ENCODE peak calls at places on chromosomes 1 and 21, in seven cellular contexts. U is right atrium auricular region, C is mucosa of descending colon, N is thoracic aorta, M is fibroblast of pulmonary artery, B is SK-N-SH, S is IMR-90. F is an unnamed sample.

GRCh38 chr21:44492572-44493385 is 37.5 kb downstream of the LRRC3 start:
- DNase-seq in N (no peak), M (no peak), S (no peak), B (no peak), U (no peak), C (no peak), F (no peak)

GRCh38 chr1:64743954-64744491 is 852 bp upstream of the RAVER2 start:
- DNase-seq in C (no peak), N (no peak), M (no peak), B (no peak), S (no peak), U (no peak), F (no peak)

GRCh38 chr1:14944471-14944981 is 209.0 kb upstream of the TMEM51 start:
- DNase-seq in B (no peak), M (no peak), N (no peak), S (no peak), U (no peak), C (no peak), F (no peak)

GRCh38 chr1:110601332-110601731 is 4.8 kb downstream of the KCNA2 start:
- DNase-seq in S (no peak), C (no peak), N (no peak), U (no peak), B (no peak), M (no peak), F (no peak)

GRCh38 chr1:174800221-174800791 is 199.4 kb upstream of the CACYBP start:
- DNase-seq in C (peak; percentile 29), B (peak; percentile 43), U (no peak), S (peak; percentile 3), M (peak; percentile 8), N (no peak), F (no peak)

GRCh38 chr1:207217778-207218511 is 103.5 kb upstream of the CD55 start:
- DNase-seq in S (no peak), M (no peak), U (no peak), N (no peak), C (no peak), B (no peak), F (no peak)

GRCh38 chr1:41838266-41838665 is 80.5 kb downstream of the HIVEP3 start:
- DNase-seq in B (no peak), N (no peak), S (no peak), M (no peak), U (no peak), C (no peak), F (no peak)

GRCh38 chr21:45607021-45607921 is 36.3 kb upstream of the PCBP3 start:
- DNase-seq in M (peak; percentile 58), U (no peak), C (no peak), B (peak; percentile 63), S (peak; percentile 24), N (no peak), F (no peak)

GRCh38 chr1:152502496-152503180 is 8.0 kb upstream of the LCE5A start:
- DNase-seq in C (no peak), N (no peak), M (peak; percentile 16), B (no peak), U (no peak), S (no peak), F (no peak)

GRCh38 chr1:1455366-1455884 is 5.9 kb downstream of the ATAD3C start:
- DNase-seq in U (no peak), C (no peak), N (no peak), B (no peak), M (no peak), S (no peak), F (no peak)

GRCh38 chr1:89996415-89997110 is 1.7 kb downstream of the ZNF326 start:
- DNase-seq in B (no peak), C (peak; percentile 38), S (no peak), U (no peak), N (no peak), M (no peak), F (no peak)

GRCh38 chr1:34874581-34874980 is 15.0 kb upstream of the SMIM12 start:
- DNase-seq in C (no peak), N (no peak), B (no peak), S (no peak), M (no peak), U (no peak), F (no peak)

GRCh38 chr21:46004168-46004861 is 22.7 kb downstream of the COL6A1 start:
- DNase-seq in U (peak; percentile 55), M (no peak), C (no peak), S (no peak), N (no peak), B (no peak), F (peak; percentile 15)

GRCh38 chr21:15520811-15521643 is 208.8 kb upstream of the USP25 start:
- DNase-seq in S (peak; percentile 0), M (no peak), N (no peak), B (peak; percentile 8), C (no peak), U (no peak), F (no peak)

DNA sequence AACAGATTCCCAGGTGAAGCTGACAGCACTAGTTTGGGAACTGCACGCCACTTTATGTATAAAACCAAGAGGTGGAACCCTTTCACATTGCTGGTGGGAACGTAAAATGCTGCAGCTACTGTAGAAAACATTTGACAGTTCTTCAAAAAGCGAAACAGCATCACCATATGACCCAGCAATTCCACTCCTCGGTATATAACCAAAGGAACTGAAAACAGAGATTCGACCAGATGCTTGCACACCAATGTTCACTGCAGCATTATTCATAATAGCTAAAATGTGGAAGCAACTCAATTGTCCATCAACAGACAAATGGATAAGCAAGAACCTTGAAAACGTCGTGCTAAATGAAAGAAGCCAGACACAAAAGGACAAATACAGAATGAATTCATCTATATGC is 17.5 kb downstream of the RSPH1 start:
- DNase-seq in M (no peak), U (no peak), N (no peak), B (no peak), S (no peak), C (no peak), F (no peak)
- H3K4me3 ChIP-seq in M (no peak overlapping the region), U (no peak overlapping the region), N (no peak overlapping the region), B (no peak overlapping the region), S (no peak overlapping the region), C (no peak overlapping the region), F (no peak overlapping the region)

GRCh38 chr21:24781146-24781545 is 826.1 kb downstream of the MRPL39 start:
- DNase-seq in S (no peak), C (no peak), N (no peak), M (no peak), B (no peak), U (no peak), F (no peak)
- TF ChIP-seq CTCF in S (no peak), C (no peak), N (no peak), M (no peak), B (no peak), U (no peak), F (no peak)

DNA sequence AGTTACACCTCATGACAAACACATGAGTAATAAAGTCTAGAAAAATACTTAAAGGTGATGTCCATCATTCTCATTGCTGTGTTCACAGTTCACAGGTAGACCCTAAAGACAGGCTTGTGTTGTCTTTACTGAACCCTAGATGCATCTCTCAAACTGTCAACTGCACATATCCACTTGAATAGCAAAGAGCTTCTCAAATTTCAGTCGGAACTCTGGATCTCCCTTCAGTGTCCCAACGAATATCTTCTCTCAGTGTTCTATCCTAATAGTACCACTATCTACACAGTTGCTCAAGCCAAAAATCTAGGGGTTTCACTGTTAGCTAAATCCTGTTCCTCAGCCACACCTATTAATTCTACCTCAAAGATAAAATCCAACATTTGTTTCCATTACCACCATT is 50.6 kb upstream of the BOLA1 start:
- DNase-seq in S (no peak), M (no peak), N (no peak), C (no peak), B (no peak), U (no peak), F (no peak)
- H3K4me3 ChIP-seq in S (peak overlapping the region; percentile 97), M (peak overlapping the region; percentile 75), N (peak overlapping the region; percentile 71), C (no peak overlapping the region), B (peak overlapping the region; percentile 69), U (no peak overlapping the region), F (peak overlapping the region; percentile 48)

DNA sequence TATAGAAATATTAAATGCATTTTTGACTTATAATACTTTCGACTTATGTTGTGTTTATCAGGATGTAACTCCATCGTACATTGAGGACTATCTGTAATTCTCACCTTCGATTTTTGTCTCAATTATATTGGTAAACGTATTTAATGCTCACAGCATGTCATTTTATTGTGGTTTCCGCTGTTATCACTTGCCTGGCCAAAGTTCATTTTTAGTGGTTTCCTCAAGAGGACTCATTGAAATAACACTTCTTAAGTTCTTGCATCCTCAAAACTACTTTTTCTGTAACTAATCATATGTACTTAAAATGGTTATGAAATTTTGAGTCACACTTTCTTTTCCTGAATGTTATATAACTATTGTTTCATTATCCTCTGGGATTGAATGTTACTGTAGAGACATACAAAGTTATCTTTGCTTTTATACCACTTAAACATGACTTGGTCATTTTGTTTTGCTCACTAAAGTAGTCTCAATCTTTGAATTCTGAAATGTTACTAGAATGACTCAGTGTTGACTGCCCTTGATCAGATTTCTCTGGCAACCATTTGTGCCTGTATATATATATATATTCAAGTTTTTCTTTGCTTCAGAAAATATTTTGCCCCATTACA is 289.6 kb upstream of the PROX1 start:
- DNase-seq in U (no peak), N (no peak), B (no peak), M (no peak), C (no peak), S (no peak), F (no peak)
- TF ChIP-seq CTCF in U (no peak), N (no peak), B (no peak), M (no peak), C (no peak), S (no peak), F (no peak)

DNA sequence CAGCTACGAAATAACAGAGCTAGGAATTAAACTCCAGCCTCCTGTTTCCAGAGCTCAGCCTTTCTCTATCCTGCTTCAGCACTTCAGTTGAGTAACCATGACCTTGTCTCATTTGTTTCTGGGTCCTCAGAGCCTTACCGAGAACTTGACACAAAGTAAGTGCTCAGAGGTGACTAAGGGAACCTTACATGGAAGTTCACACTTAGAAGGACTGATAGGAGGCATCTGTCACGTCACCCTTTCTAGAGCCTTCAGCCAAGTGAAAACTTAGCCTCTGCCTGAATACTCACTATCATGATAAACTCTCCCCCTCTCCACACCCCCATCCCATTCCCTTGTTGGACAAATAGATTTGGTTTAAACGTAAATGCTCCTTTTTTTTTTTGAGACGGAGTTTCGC is 9.8 kb upstream of the LUZP1 start:
- DNase-seq in N (no peak), S (no peak), B (no peak), C (no peak), M (peak; percentile 32), U (no peak), F (no peak)
- H3K4me3 ChIP-seq in N (peak overlapping the region; percentile 72), S (no peak overlapping the region), B (peak overlapping the region; percentile 66), C (no peak overlapping the region), M (no peak overlapping the region), U (peak overlapping the region; percentile 51), F (peak overlapping the region; percentile 61)

DNA sequence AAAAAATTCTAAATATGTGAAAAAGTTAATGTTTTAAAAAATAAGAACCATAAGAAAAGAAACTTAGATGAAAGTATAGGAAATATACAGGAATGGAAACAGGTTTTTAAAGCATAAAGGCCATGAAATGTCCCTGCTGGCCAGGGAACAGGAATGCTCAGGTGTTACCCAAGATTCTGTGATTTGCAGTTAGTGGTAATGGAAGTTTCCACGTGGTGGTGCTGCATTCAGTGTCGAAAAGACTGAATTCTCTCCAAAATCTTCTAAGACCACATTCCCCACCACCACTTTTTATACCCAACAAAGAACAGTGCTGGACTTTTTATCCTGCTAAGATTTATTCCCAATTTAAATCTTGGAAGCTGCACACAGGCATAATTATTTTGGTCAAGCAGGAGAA is 126.2 kb downstream of the PRRX1 start:
- DNase-seq in C (no peak), M (no peak), B (no peak), N (no peak), S (no peak), U (no peak), F (no peak)
- TF ChIP-seq CTCF in C (no peak), M (no peak), B (peak; percentile 50), N (no peak), S (peak; percentile 7), U (no peak), F (no peak)

F was measured in stomach.